ENCODE peak calls at places on chromosomes 2 and 18, in eight cellular contexts. V is endothelial cell, A is GM12865, K is neural crest cell, E is Calu3, M is fibroblast of lung, P is kidney, C is tibial nerve. G is an unnamed sample.

GRCh38 chr2:96150791-96151594 is 5.8 kb upstream of the DUSP2 start:
- DNase-seq in V (no peak), A (no peak), K (no peak), E (no peak), M (no peak), P (no peak), C (no peak), G (no peak)

GRCh38 chr2:12202702-12203101 is 456.3 kb downstream of the LPIN1 start:
- DNase-seq in V (no peak), A (no peak), K (no peak), E (no peak), M (peak; percentile 39), P (no peak), C (no peak), G (no peak)

GRCh38 chr2:235371018-235371417 is 122.8 kb upstream of the AGAP1 start:
- DNase-seq in V (no peak), A (no peak), K (no peak), E (no peak), M (no peak), P (no peak), C (no peak), G (no peak)

GRCh38 chr2:70124983-70125480 is 37.8 kb downstream of the PCBP1 start:
- DNase-seq in V (peak; percentile 56), A (peak; percentile 87), K (peak; percentile 60), E (no peak), M (peak; percentile 51), P (peak; percentile 92), C (peak; percentile 55), G (peak; percentile 67)

GRCh38 chr2:20597868-20598183 is 53.1 kb downstream of the HS1BP3 start:
- DNase-seq in V (no peak), A (no peak), K (no peak), E (no peak), M (no peak), P (peak; percentile 52), C (peak; percentile 9), G (no peak)

GRCh38 chr2:214261683-214262082 is 149.2 kb upstream of the VWC2L start:
- DNase-seq in V (no peak), A (no peak), K (no peak), E (no peak), M (no peak), P (no peak), C (no peak), G (no peak)

GRCh38 chr2:149767516-149767974 is 180.0 kb upstream of the MMADHC start:
- DNase-seq in V (no peak), A (no peak), K (no peak), E (no peak), M (peak; percentile 17), P (no peak), C (no peak), G (no peak)

GRCh38 chr2:68171684-68172083 is 14.0 kb downstream of the PNO1 start:
- DNase-seq in V (no peak), A (no peak), K (no peak), E (no peak), M (no peak), P (no peak), C (no peak), G (no peak)

GRCh38 chr2:75025216-75025615 is 66.8 kb downstream of the POLE4 start:
- DNase-seq in V (no peak), A (no peak), K (no peak), E (no peak), M (no peak), P (no peak), C (no peak), G (no peak)

GRCh38 chr2:238841542-238842181 is 6.2 kb upstream of the TWIST2 start:
- DNase-seq in V (no peak), A (no peak), K (no peak), E (no peak), M (no peak), P (no peak), C (no peak), G (no peak)

GRCh38 chr2:222930862-222931261 is 70.0 kb downstream of the ACSL3 start:
- DNase-seq in V (no peak), A (no peak), K (no peak), E (no peak), M (no peak), P (no peak), C (no peak), G (no peak)

GRCh38 chr2:231361701-231362588 is 33.6 kb upstream of the B3GNT7 start:
- DNase-seq in V (no peak), A (peak; percentile 68), K (no peak), E (no peak), M (no peak), P (peak; percentile 55), C (no peak), G (peak; percentile 39)

GRCh38 chr2:1819396-1819795 is 75.1 kb upstream of the PXDN start:
- DNase-seq in V (no peak), A (no peak), K (no peak), E (no peak), M (no peak), P (no peak), C (no peak), G (no peak)

GRCh38 chr18:65735166-65735565 is 15.6 kb upstream of the CDH7 start:
- DNase-seq in V (no peak), A (no peak), K (no peak), E (no peak), M (no peak), P (no peak), C (no peak), G (no peak)

GRCh38 chr2:145652992-145653545 is 1133.2 kb upstream of the ZEB2 start:
- DNase-seq in V (no peak), A (no peak), K (no peak), E (no peak), M (peak; percentile 69), P (no peak), C (no peak), G (no peak)

GRCh38 chr18:3889803-3890202 is 439.8 kb downstream of the TGIF1 start:
- DNase-seq in V (no peak), A (no peak), K (no peak), E (no peak), M (peak; percentile 56), P (peak; percentile 45), C (no peak), G (no peak)

GRCh38 chr2:168545439-168546082 is 89.5 kb downstream of the CERS6 start:
- DNase-seq in V (no peak), A (no peak), K (no peak), E (peak; percentile 62), M (peak; percentile 88), P (no peak), C (no peak), G (no peak)

GRCh38 chr2:47300609-47301276 is 102.2 kb upstream of the MSH2 start:
- DNase-seq in V (no peak), A (peak; percentile 64), K (no peak), E (no peak), M (no peak), P (no peak), C (no peak), G (no peak)
- TF ChIP-seq CTCF in V (no peak), A (no peak), K (no peak), E (no peak), M (no peak), P (no peak), C (no peak), G (no peak)

GRCh38 chr2:15543541-15543940 is 17.6 kb downstream of the NBAS start:
- DNase-seq in V (no peak), A (no peak), K (no peak), E (no peak), M (no peak), P (no peak), C (no peak), G (no peak)

GRCh38 chr2:15548974-15549373 is 12.2 kb downstream of the NBAS start:
- DNase-seq in V (no peak), A (no peak), K (no peak), E (no peak), M (no peak), P (no peak), C (no peak), G (no peak)

GRCh38 chr2:15544227-15544626 is 16.9 kb downstream of the NBAS start:
- DNase-seq in V (no peak), A (no peak), K (no peak), E (no peak), M (no peak), P (no peak), C (no peak), G (no peak)

GRCh38 chr2:15547100-15547499 is 14.0 kb downstream of the NBAS start:
- DNase-seq in V (no peak), A (no peak), K (no peak), E (no peak), M (peak; percentile 39), P (no peak), C (no peak), G (no peak)

GRCh38 chr2:15546297-15547098 is 14.6 kb downstream of the NBAS start:
- DNase-seq in V (peak; percentile 28), A (no peak), K (no peak), E (no peak), M (no peak), P (no peak), C (no peak), G (peak; percentile 10)
- TF ChIP-seq CTCF in V (peak; percentile 40), A (peak; percentile 10), K (peak; percentile 42), E (peak; percentile 26), M (peak; percentile 11), P (no peak), C (no peak), G (peak; percentile 55)

DNA sequence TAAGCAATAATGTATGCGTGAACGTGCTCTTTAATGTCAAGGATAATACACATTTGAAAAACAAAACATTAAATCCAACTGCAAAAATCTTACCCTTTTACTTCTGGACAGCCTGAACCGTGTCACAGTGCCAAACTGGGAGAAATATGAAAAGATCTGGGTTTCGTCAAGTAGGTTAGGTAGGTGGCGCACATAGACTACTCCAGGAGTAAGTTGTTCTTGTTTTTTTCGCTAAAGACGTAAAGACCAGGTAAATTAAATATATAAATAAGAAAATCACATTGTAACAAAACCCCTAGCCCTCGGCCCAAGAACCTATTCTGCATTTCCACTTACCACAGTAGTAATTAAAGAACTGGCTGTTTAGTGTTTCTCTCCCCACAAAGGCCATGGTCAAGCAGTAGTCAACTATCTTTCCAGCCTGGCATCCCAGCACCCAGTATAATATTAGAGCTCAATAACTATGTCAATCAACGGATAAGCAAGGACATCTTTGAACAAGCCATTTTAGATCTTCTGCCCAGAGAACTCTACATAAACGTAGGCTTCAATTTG is 1.1 kb downstream of the NIFK start:
- DNase-seq in V (no peak), A (peak; percentile 26), K (no peak), E (no peak), M (no peak), P (no peak), C (no peak), G (no peak)
- TF ChIP-seq CTCF in V (no peak), A (no peak), K (no peak), E (peak; percentile 11), M (no peak), P (no peak), C (no peak), G (peak; percentile 6)

DNA sequence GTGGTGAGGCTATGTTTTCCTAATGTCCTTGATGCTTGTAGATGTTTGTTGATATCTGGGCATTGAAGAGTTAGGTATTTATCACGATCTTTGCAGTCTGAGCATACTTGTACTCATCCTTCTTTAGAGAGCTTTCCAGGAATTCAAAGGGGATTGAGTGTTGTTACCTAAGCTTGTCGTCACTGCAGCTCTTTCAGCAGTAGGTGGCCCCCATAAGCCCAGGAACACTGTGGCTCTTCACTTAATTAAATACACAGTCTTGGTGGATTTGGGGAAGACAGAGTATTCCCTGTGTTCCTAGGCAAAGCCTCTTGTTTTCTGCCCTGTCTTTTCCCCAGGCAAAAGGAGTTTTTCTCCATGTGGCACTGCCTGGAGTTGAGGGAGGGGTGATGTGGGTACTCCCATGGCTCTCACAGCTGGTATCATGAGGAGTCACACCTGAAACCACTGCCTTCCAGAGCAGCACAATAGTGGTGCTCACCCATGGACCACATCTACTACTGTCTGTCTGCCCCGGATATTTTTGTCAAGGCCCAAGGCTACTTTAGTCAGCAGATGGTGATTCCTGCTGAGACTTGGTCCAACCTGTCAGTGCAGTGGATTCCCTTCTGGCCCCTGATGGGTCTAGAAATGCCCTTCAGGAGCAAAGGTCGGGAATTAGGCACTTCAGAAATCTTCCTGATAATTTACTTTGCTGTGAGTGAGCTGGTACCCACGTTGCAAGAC is 95.7 kb downstream of the GALNT13 start:
- DNase-seq in V (no peak), A (no peak), K (no peak), E (no peak), M (no peak), P (no peak), C (no peak), G (no peak)
- TF ChIP-seq CTCF in V (no peak), A (no peak), K (no peak), E (no peak), M (no peak), P (no peak), C (no peak), G (no peak)

G was measured in activated CD8-positive, alpha-beta T cell treated with anti-CD3 and anti-CD28 coated beads for 36 hours.